ENCODE peak calls at places on chromosomes 13 and 19, in six cellular contexts. C is K562, E is GM12891, P is H1, N is HepG2, B is GM12878. U is an unnamed sample.

GRCh38 chr19:29503785-29504184 is 22.0 kb upstream of the VSTM2B start:
- DNase-seq in E (no peak), N (no peak), P (no peak), B (no peak), C (no peak), U (no peak)

GRCh38 chr13:94312511-94313191 is 166.8 kb downstream of the DCT start:
- DNase-seq in N (no peak), B (peak), P (no peak), E (no peak), C (no peak), U (no peak)

GRCh38 chr19:45975296-45975695 is 1.6 kb upstream of the NOVA2 start:
- DNase-seq in P (no peak), B (no peak), C (no peak), E (no peak), N (no peak), U (no peak)

GRCh38 chr13:98843482-98843877 is 91.0 kb upstream of the SLC15A1 start:
- DNase-seq in C (no peak), P (no peak), B (no peak), E (no peak), N (no peak), U (no peak)

GRCh38 chr13:46726347-46726746 is 70.6 kb downstream of the ESD start:
- DNase-seq in P (no peak), C (no peak), B (no peak), E (no peak), N (no peak), U (no peak)

GRCh38 chr13:108281941-108282340 is 12.4 kb downstream of the TNFSF13B start:
- DNase-seq in E (no peak), P (no peak), B (no peak), C (peak), N (no peak), U (no peak)

GRCh38 chr13:43134896-43135295 is 111.5 kb downstream of the DNAJC15 start:
- DNase-seq in B (no peak), E (no peak), N (no peak), C (no peak), P (no peak), U (no peak)

GRCh38 chr13:44050450-44051063 is 170.9 kb downstream of the LACC1 start:
- DNase-seq in P (no peak), N (peak), E (peak), B (no peak), C (no peak), U (no peak)

GRCh38 chr13:109331898-109332297 is 454.5 kb downstream of the IRS2 start:
- DNase-seq in B (no peak), P (no peak), E (no peak), C (no peak), N (no peak), U (no peak)

GRCh38 chr13:114108141-114108761 is 24.2 kb downstream of the RASA3 start:
- DNase-seq in C (no peak), B (no peak), N (no peak), P (no peak), E (no peak), U (no peak)

GRCh38 chr13:106587787-106588186 is 19.9 kb upstream of the ARGLU1 start:
- DNase-seq in C (no peak), N (peak), B (no peak), E (no peak), P (no peak), U (no peak)

GRCh38 chr19:38583219-38583984 is 34.4 kb downstream of the MAP4K1 start:
- DNase-seq in N (no peak), B (peak), E (peak), C (no peak), P (no peak), U (peak)

GRCh38 chr19:41893899-41894298 is 10.9 kb downstream of the ARHGEF1 start:
- DNase-seq in C (no peak), B (no peak), E (no peak), P (no peak), N (peak), U (no peak)

GRCh38 chr19:28961772-28962500 is 251.0 kb downstream of the UQCRFS1 start:
- DNase-seq in B (no peak), E (no peak), N (no peak), C (no peak), P (no peak), U (no peak)

GRCh38 chr19:45117167-45117594 is 24.2 kb downstream of the PPP1R37 start:
- DNase-seq in P (no peak), C (peak), N (no peak), E (peak), B (peak), U (peak)

GRCh38 chr13:96223231-96223630 is 133.3 kb downstream of the HS6ST3 start:
- DNase-seq in C (no peak), N (no peak), B (no peak), E (no peak), P (no peak), U (no peak)

GRCh38 chr13:38045278-38046048 is 175.9 kb upstream of the TRPC4 start:
- DNase-seq in B (no peak), C (peak), N (peak), E (no peak), P (peak), U (no peak)

GRCh38 chr19:33273065-33273736 is 29.1 kb downstream of the CEBPA start:
- DNase-seq in P (no peak), C (no peak), E (no peak), B (no peak), N (no peak), U (no peak)

GRCh38 chr19:8251025-8251472 is 41.9 kb downstream of the CERS4 start:
- DNase-seq in N (no peak), B (no peak), C (no peak), P (no peak), E (no peak), U (no peak)

GRCh38 chr19:34688592-34688991 is 11.1 kb downstream of the ZNF302 start:
- DNase-seq in N (no peak), C (no peak), P (no peak), E (no peak), B (no peak), U (no peak)

GRCh38 chr19:57934820-57935665 is at the start of gene ZNF418:
- DNase-seq in N (no peak), B (peak), C (no peak), P (peak), E (no peak), U (no peak)

GRCh38 chr13:30196025-30196424 is 111.3 kb downstream of the KATNAL1 start:
- DNase-seq in C (no peak), P (peak), N (no peak), E (no peak), B (no peak), U (no peak)

GRCh38 chr13:112892759-112893569 is 76.0 kb upstream of the MCF2L start:
- DNase-seq in E (no peak), P (no peak), C (no peak), B (no peak), N (peak), U (no peak)

GRCh38 chr19:1047696-1048147 is 7.8 kb downstream of the ABCA7 start:
- DNase-seq in E (no peak), B (no peak), C (no peak), P (no peak), N (no peak), U (no peak)

GRCh38 chr13:100529666-100530065 is 58.9 kb downstream of the GGACT start:
- DNase-seq in P (no peak), N (no peak), E (no peak), B (no peak), C (no peak), U (no peak)

GRCh38 chr19:6730153-6730804 is 7.1 kb downstream of the GPR108 start:
- DNase-seq in B (no peak), P (peak), N (peak), C (peak), E (peak), U (no peak)

GRCh38 chr19:57949702-57950101 is 2.2 kb upstream of the ZNF256 start:
- DNase-seq in P (no peak), N (no peak), B (no peak), C (no peak), E (no peak), U (no peak)

GRCh38 chr19:55277494-55277893 is 2.4 kb downstream of the HSPBP1 start:
- DNase-seq in P (no peak), B (no peak), N (no peak), C (no peak), E (no peak), U (no peak)

GRCh38 chr19:1168562-1168873 is 5.5 kb downstream of the SBNO2 start:
- DNase-seq in B (no peak), P (no peak), E (no peak), N (no peak), C (no peak), U (no peak)

GRCh38 chr13:91647361-91647970 is 249.0 kb downstream of the GPC5 start:
- DNase-seq in N (peak), P (peak), E (no peak), B (no peak), C (peak), U (no peak)

GRCh38 chr13:77832339-77833100 is 86.1 kb downstream of the EDNRB start:
- DNase-seq in B (no peak), E (no peak), P (no peak), C (no peak), N (no peak), U (no peak)

GRCh38 chr19:50002386-50002960 is 22.7 kb downstream of the VRK3 start:
- DNase-seq in C (no peak), B (no peak), P (no peak), E (no peak), N (no peak), U (no peak)
- TF ChIP-seq TAF1 in C (no peak), B (no peak), P (no peak), E (no peak), N (no peak), U (no peak)

DNA sequence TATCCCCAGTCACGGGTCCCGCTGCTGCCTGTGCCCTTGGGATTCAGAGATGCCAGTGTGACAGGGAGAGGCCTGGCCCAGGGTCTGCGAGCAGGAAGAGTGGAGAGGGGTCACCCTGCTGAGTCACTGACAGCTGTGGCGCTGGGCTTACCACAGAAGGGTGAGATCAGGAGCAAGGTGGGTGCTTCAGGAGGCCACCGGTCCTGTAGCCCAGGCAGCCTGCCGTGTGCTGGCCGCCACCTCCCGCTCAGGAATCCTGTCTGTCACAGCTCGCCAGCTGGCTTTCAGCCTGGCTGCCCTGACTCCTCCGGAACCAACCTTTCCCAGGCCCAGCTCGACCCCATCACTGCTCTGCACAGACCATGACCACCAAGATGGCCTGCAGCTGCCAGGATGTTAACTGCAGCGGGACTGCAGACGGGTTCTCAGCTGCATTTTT is 25.3 kb downstream of the NAXD start:
- DNase-seq in C (no peak), P (no peak), N (no peak), B (no peak), E (no peak), U (no peak)
- TF ChIP-seq POLR2AphosphoS5 in C (no peak), P (peak), N (no peak), B (peak), E (peak), U (peak)

DNA sequence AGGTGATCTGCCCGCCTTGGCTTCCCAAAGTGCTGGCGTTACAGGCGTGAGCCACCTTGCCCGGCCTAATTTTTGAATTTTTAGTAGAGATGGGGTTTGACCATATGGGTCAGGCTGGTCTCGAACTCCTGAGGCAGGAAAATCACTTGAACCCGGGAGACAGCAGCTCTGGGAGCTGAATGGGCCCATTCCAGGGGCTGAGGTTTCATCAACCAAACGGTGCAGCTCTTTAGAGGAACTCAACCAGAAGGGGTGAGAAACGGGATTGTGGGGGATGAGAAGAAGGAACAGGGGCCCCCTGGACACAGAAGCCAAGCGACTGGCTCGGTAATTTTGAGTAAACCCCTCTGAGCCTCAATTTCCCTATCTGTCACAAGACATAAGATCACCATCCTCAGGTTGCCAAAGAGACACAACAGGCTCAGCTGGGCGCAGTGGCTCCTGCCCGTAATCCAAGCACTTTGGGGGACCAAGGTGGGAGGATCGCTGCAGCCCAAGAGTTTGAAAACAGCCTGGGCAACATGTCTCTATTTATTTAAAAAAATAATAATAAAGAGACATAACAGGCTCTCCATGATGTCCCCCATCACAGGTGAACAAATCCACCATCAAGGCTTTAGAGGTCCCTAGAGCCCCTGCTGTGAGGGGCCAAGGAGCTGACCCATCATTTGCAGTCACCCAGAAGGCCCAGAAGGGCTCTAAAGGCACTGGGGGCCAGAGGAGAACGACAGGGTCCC is 518 bp downstream of the IQCN start:
- DNase-seq in N (no peak), P (no peak), E (no peak), B (no peak), C (no peak), U (no peak)
- TF ChIP-seq POLR2A in N (no peak), P (no peak), E (no peak), B (no peak), C (no peak), U (no peak)

DNA sequence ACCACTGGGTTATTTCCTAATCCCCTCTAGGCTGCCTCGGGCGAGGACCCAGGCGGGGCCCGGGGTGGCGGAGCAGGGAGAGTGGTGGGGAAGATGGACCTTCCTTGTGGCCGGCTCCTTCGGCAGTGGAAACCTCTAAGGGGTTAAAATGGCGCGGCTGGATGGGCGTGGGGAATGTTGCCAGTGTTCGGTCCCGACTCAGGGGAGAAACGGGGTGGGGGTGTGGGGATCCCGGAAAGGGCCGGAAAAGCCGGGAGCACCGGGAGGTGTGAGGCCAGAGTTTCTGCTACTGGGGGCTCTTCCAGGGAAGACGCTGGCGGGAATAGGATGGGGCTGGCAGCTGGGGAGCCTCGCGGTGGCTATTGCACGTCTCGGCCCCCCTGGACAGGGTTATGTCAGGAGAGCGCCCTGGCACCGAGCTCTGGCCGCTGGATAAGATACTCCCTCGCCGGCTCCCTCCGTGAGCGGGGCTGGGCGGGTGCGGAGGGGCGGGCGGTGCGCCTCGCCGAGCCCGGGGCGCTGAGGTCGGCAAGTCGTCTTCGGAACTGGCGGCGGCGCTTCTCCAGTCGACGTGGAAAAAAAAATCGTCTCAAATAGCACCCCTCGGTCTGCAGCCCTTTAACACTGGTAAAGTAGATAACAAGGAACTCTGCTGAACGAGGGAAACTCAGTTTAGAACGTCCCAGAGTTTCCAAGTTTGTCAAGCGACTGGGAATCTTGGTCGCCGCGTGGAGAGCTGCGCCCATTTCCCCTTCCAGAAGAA is 114.9 kb downstream of the KCNRG start:
- DNase-seq in C (no peak), N (no peak), E (no peak), B (no peak), P (no peak), U (no peak)
- TF ChIP-seq TAF1 in C (no peak), N (no peak), E (no peak), B (no peak), P (no peak), U (no peak)

GRCh38 chr19:21130097-21130775 is 11.6 kb upstream of the ZNF431 start:
- DNase-seq in N (no peak), C (no peak), P (no peak), E (no peak), B (no peak), U (no peak)
- TF ChIP-seq POLR2AphosphoS5 in N (no peak), C (no peak), P (no peak), E (no peak), B (no peak), U (no peak)

DNA sequence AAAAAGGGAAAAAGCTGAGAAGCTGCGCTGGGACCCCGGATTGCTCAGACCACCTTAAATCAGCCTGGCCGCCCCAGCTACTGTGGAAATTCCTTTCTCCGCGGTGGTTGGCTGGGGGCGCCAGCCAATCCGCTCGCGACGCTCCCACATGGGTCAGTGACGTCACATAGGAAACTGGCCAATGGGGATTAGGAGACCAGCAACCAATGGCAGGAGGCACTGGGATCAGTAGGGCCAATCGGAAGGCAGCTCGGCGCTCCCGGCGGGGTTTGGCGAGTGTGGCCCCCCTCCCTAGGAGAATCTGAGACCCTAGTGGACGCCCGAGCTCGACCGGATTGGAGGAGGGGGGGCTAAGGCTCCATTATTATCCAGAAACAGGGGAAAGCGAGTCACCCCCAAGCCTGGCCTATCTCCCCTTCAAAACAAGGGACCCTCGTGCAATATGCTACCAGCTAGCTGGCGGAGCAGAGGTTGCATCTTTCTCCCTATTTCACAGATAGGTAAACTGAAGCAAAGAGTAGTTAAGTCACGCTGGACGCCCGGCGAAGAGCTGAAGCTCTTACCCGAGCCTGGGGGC is 6.5 kb upstream of the TLE2 start:
- DNase-seq in C (peak), N (peak), P (peak), E (peak), B (peak), U (peak)
- TF ChIP-seq POLR2A in C (peak), N (no peak), P (no peak), E (peak), B (peak), U (peak)

GRCh38 chr13:72970956-72971355 is 87.8 kb upstream of the KLF5 start:
- DNase-seq in N (no peak), B (no peak), C (no peak), P (no peak), E (no peak), U (no peak)
- TF ChIP-seq TAF1 in N (no peak), B (no peak), C (no peak), P (no peak), E (no peak), U (no peak)

GRCh38 chr19:51531349-51532315 is at the start of gene SIGLEC6:
- DNase-seq in N (no peak), P (no peak), E (peak), B (peak), C (no peak), U (peak)
- TF ChIP-seq POLR2AphosphoS5 in N (no peak), P (no peak), E (no peak), B (no peak), C (no peak), U (no peak)

DNA sequence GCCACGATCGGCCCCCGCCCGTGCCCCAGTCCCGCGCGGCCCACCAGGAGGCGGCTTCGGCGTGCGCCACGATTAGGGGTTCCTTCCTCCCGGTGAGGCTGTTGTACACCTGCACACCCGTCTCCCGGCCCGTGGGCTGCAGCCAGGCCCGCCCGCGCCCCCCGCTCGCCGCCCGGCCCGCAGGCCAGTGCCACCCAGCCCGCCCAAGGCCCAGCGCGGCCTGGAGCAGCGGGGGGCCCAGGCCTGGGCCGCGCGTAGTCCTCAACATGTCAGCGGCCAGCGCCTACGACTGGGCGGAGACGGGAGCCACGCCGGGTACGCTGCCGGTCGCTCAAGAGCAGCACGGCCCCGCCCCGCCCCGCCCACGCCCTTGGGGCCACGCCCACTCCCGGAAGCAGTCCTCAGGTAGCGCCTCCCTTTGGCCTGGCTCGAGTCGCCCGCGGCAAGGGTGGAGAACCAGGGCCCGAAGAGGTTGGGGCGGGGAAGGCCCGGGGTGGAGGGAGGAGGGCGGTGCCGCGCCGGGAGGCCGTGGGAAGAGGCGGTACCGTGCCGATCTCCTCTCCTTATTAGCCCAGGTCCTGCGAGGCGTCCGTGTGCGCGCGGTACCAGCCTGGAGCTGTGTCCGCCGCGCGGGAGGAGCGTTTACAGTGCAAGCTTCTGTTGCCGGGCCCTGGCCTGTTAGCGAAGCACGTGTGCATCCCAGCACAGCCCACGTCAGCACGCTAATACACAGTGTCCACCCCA is at the start of gene CARS2:
- DNase-seq in C (peak), B (peak), N (peak), E (peak), P (peak), U (peak)
- TF ChIP-seq POLR2A in C (no peak), B (peak), N (peak), E (peak), P (no peak), U (peak)

GRCh38 chr13:103573446-103573845 is 507.2 kb upstream of the SLC10A2 start:
- DNase-seq in C (no peak), E (no peak), B (no peak), N (no peak), P (no peak), U (no peak)
- TF ChIP-seq TAF1 in C (no peak), E (no peak), B (no peak), N (no peak), P (no peak), U (no peak)

U was measured in GM12892.